ENCODE peak calls at places on chromosomes 6 and 20, in nine cellular contexts. T is GM23338, Z is OCI-LY7, M is GM23248, W is neural progenitor cell, I is HCT116, N is PC-3, L is SK-N-SH, R is hepatocyte. D is an unnamed sample.

GRCh38 chr20:25453035-25453810 is 45.8 kb downstream of the GINS1 start:
- DNase-seq in L (peak; percentile 77), I (no peak), R (no peak), M (peak; percentile 3), Z (no peak), N (peak; percentile 97), T (no peak), W (no peak), D (no peak)

GRCh38 chr6:44250067-44250717 is 3.3 kb downstream of the HSP90AB1 start:
- DNase-seq in N (no peak), I (no peak), W (no peak), M (no peak), R (no peak), T (no peak), L (no peak), Z (no peak), D (no peak)

GRCh38 chr6:127069659-127070279 is 48.7 kb upstream of the RSPO3 start:
- DNase-seq in M (peak; percentile 55), L (peak; percentile 8), N (peak; percentile 42), I (peak; percentile 36), Z (peak; percentile 21), R (peak; percentile 46), W (peak; percentile 55), T (peak; percentile 75), D (peak; percentile 6)

GRCh38 chr20:43457640-43458421 is at the start of gene SRSF6:
- DNase-seq in Z (peak; percentile 93), W (peak; percentile 97), I (peak; percentile 75), R (peak; percentile 98), L (peak; percentile 91), N (peak; percentile 92), M (peak; percentile 97), T (peak; percentile 91), D (peak; percentile 93)

GRCh38 chr20:26209171-26209941 is 512.7 kb upstream of the ZNF337 start:
- DNase-seq in Z (no peak), R (peak; percentile 52), I (no peak), N (no peak), M (peak; percentile 33), W (peak; percentile 61), L (peak; percentile 14), T (peak; percentile 41), D (no peak)

GRCh38 chr20:41509801-41510200 is 108.4 kb downstream of the CHD6 start:
- DNase-seq in T (no peak), Z (no peak), M (peak; percentile 10), L (no peak), R (peak; percentile 50), W (no peak), N (no peak), I (no peak), D (no peak)

GRCh38 chr6:130697661-130698535 is 129.3 kb upstream of the SMLR1 start:
- DNase-seq in M (peak; percentile 81), T (peak; percentile 79), R (peak; percentile 69), N (peak; percentile 62), Z (peak; percentile 31), W (peak; percentile 61), I (peak; percentile 49), L (peak; percentile 10), D (peak; percentile 63)

GRCh38 chr6:22043284-22043962 is 253.4 kb downstream of the PRL start:
- DNase-seq in M (peak; percentile 22), L (no peak), W (no peak), Z (no peak), I (no peak), N (no peak), T (no peak), R (no peak), D (no peak)

GRCh38 chr6:134995536-134995935 is 45.6 kb upstream of the ALDH8A1 start:
- DNase-seq in T (no peak), I (no peak), M (no peak), L (no peak), W (no peak), R (no peak), N (no peak), Z (no peak), D (no peak)

GRCh38 chr20:7196481-7196880 is 429.0 kb downstream of the BMP2 start:
- DNase-seq in W (no peak), M (peak; percentile 66), L (no peak), I (no peak), R (no peak), N (peak; percentile 42), T (no peak), Z (no peak), D (no peak)

GRCh38 chr20:7199867-7200266 is 432.4 kb downstream of the BMP2 start:
- DNase-seq in L (no peak), R (no peak), Z (no peak), T (no peak), M (no peak), W (no peak), I (no peak), N (no peak), D (no peak)

GRCh38 chr20:7193681-7194080 is 426.2 kb downstream of the BMP2 start:
- DNase-seq in I (no peak), R (no peak), L (no peak), Z (no peak), M (no peak), W (no peak), N (peak; percentile 2), T (no peak), D (no peak)

GRCh38 chr20:7195704-7196103 is 428.2 kb downstream of the BMP2 start:
- DNase-seq in M (peak; percentile 71), Z (no peak), W (no peak), N (peak; percentile 79), T (no peak), L (no peak), R (no peak), I (no peak), D (no peak)
- TF ChIP-seq EZH2phosphoT487 in M (no peak), Z (no peak), W (no peak), N (no peak), T (no peak), L (no peak), R (no peak), I (no peak), D (no peak)

GRCh38 chr6:41733349-41733706 is 2.1 kb downstream of the TFEB start:
- DNase-seq in I (no peak), W (no peak), L (no peak), T (no peak), Z (peak; percentile 55), R (no peak), N (no peak), M (peak; percentile 27), D (no peak)
- H3K4me1 ChIP-seq in I (peaks cover 13% of the 10 kb centered on the region), W (peaks cover 25% of the 10 kb centered on the region), L (peaks cover 37% of the 10 kb centered on the region), T (peaks cover 32% of the 10 kb centered on the region), Z (peaks cover 65% of the 10 kb centered on the region), R (peaks cover 24% of the 10 kb centered on the region), N (peaks cover 11% of the 10 kb centered on the region), M (peaks cover 14% of the 10 kb centered on the region), D (peaks cover 20% of the 10 kb centered on the region)

GRCh38 chr20:63701329-63702035 is 5.0 kb downstream of the TNFRSF6B start:
- DNase-seq in Z (no peak), T (no peak), I (no peak), W (no peak), R (no peak), L (peak; percentile 23), N (no peak), M (no peak), D (no peak)
- TF ChIP-seq EZH2phosphoT487 in Z (no peak), T (no peak), I (no peak), W (no peak), R (no peak), L (no peak), N (no peak), M (no peak), D (no peak)

DNA sequence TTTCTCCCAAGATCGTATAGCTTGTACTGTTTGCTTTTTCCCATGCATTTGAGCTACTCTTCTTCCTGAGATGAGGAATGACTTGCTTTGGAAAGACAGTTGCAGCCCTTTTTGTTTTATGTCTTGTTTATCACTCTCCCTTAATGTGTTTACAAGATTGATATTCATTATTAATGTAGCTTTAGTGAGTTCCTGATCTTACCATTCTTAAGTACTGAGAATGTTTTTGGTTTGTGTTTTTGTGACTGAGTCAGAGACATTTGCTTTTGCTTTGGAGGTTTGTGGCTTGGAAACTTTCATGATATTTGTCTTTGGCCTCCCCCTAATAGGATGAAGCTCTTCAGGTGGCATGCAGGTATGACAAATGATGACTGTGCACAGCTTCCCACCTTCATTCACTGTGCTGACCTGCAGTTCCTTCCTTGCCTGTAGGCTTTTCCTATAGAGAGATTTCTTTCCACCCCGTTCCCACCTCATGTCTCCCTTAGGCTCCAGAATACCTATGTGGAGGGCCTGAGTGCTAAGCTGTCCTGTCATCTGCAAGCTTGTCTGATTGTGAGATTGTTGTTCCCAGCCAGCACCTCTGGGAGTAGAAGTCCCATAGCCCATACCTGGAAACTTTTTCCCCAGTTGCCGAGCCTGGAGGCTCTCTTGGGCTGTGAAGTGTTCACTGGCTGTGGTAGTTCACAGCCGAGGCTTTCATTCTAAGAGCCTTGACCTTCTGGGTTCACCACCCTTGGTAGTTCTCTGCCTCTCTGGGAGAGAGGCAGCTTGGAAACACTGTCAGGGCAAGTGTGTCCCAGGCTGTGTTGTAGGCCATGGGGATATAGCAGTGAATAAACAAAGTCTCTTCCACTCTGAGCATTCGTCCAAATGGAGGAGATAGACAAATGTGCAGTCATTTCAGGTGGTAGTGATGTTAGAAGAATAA is 27.1 kb downstream of the CDS2 start:
- DNase-seq in Z (no peak), R (no peak), W (no peak), N (peak; percentile 96), L (no peak), T (no peak), I (peak; percentile 63), M (peak; percentile 18), D (peak; percentile 51)
- H3K4me1 ChIP-seq in Z (peaks cover 4% of the 10 kb centered on the region), R (peaks cover 37% of the 10 kb centered on the region), W (no peaks in the 10 kb centered on the region), N (peaks cover 56% of the 10 kb centered on the region), L (peaks cover 6% of the 10 kb centered on the region), T (peaks cover 5% of the 10 kb centered on the region), I (peaks cover 36% of the 10 kb centered on the region), M (peaks cover 10% of the 10 kb centered on the region), D (peaks cover 25% of the 10 kb centered on the region)

DNA sequence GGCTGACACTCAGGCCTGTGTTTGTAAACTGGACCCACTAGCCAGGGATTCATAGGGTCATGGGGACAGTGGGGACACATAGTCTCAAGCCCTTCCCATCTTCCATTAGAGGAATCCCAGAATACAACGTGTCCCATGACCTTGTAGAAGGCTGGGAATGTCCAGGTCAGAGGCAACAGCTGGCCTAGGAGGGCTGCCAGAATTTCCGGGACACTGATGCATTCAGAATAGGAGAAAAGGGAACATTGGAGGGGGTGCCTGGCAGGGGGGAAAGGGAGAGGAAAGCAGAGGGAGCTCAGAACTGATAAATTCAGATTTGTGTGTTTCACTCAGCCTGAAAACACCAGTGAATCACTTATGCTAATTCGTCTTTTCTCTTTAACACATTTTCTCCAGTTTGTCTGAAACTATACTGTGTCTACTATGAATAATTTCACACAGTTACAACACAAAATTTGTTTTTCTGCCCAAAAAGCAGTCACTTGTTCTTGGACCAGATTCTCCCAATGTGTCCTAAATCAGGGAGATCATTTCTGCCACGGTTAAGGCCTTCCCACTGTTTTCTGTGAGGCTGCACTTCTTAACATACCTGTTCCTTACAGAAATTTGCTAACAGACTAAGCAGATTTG is 35.4 kb upstream of the BMP2 start:
- DNase-seq in W (no peak), M (no peak), T (no peak), Z (no peak), N (no peak), I (no peak), L (no peak), R (no peak), D (no peak)
- TF ChIP-seq EZH2phosphoT487 in W (no peak), M (no peak), T (no peak), Z (no peak), N (no peak), I (no peak), L (no peak), R (no peak), D (no peak)

DNA sequence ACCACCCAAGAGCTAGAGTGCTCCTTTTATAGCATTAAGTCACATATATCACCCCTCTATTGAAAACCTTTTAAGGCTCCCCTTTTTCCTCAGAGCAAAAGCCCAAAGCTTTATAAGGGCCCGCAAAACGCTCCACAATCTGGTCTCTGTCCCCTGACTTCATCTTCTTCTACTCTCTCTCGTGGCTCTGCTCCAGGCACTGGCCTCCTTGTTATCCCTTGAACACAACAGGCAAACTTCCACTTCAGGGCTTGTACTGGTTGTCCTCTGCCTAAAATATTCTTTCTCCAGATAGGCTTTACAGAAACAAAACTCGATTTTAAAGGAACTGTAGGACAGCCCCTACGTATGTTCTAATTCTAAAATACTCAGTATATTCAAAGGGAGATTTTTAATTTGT is 44.0 kb upstream of the SPDEF start:
- DNase-seq in I (no peak), R (no peak), W (no peak), M (no peak), Z (no peak), N (no peak), L (no peak), T (no peak), D (no peak)
- H3K4me1 ChIP-seq in I (no peaks in the 10 kb centered on the region), R (peaks cover 21% of the 10 kb centered on the region), W (peaks cover 38% of the 10 kb centered on the region), M (peaks cover 8% of the 10 kb centered on the region), Z (no peaks in the 10 kb centered on the region), N (peaks cover 60% of the 10 kb centered on the region), L (peaks cover 9% of the 10 kb centered on the region), T (peaks cover 39% of the 10 kb centered on the region), D (no peaks in the 10 kb centered on the region)

D was measured in MM.1S.